ENCODE peak calls at places on chromosomes 12 and 14, in four cellular contexts. S, R, Q and W are unnamed samples.

GRCh38 chr14:54438703-54439102 is 2.5 kb downstream of the CNIH1 start:
- DNase-seq in S (no peak), R (no peak), Q (no peak), W (peak; percentile 64)

GRCh38 chr14:71956920-71957563 is 24.8 kb downstream of the RGS6 start:
- DNase-seq in S (no peak), R (no peak), Q (no peak), W (no peak)

GRCh38 chr12:94111290-94111689 is 37.1 kb upstream of the PLXNC1 start:
- DNase-seq in S (no peak), R (no peak), Q (no peak), W (no peak)

GRCh38 chr12:19035552-19035951 is 94.0 kb upstream of the PLEKHA5 start:
- DNase-seq in S (peak; percentile 61), R (no peak), Q (no peak), W (no peak)

GRCh38 chr12:94678396-94678795 is 28.0 kb upstream of the TMCC3 start:
- DNase-seq in S (no peak), R (no peak), Q (no peak), W (no peak)

GRCh38 chr14:56587701-56588100 is 8.1 kb downstream of the TMEM260 start:
- DNase-seq in S (no peak), R (no peak), Q (no peak), W (no peak)

GRCh38 chr12:20264608-20265114 is 103.7 kb upstream of the PDE3A start:
- DNase-seq in S (peak; percentile 6), R (peak; percentile 94), Q (peak; percentile 55), W (peak; percentile 66)

GRCh38 chr14:69346710-69347109 is 51.4 kb downstream of the ERH start:
- DNase-seq in S (no peak), R (peak; percentile 87), Q (peak; percentile 95), W (peak; percentile 77)

GRCh38 chr14:85856430-85856829 is 326.5 kb downstream of the FLRT2 start:
- DNase-seq in S (no peak), R (no peak), Q (no peak), W (peak; percentile 5)

GRCh38 chr14:67429651-67430205 is 17.8 kb upstream of the PLEK2 start:
- DNase-seq in S (no peak), R (no peak), Q (no peak), W (no peak)

GRCh38 chr12:532908-533565 is 73.3 kb downstream of the B4GALNT3 start:
- DNase-seq in S (peak; percentile 64), R (no peak), Q (no peak), W (no peak)

GRCh38 chr12:13727707-13728147 is 253.7 kb downstream of the GRIN2B start:
- DNase-seq in S (no peak), R (no peak), Q (no peak), W (peak; percentile 17)

GRCh38 chr12:87439990-87440827 is 589.0 kb downstream of the C12orf50 start:
- DNase-seq in S (peak; percentile 93), R (no peak), Q (no peak), W (peak; percentile 59)

GRCh38 chr12:42742691-42743090 is 153.1 kb upstream of the PRICKLE1 start:
- DNase-seq in S (no peak), R (no peak), Q (no peak), W (peak; percentile 72)

GRCh38 chr14:103741876-103742275 is 26.3 kb downstream of the ZFYVE21 start:
- DNase-seq in S (no peak), R (no peak), Q (no peak), W (no peak)

GRCh38 chr14:49986344-49987014 is 93.6 kb downstream of the ARF6 start:
- DNase-seq in S (peak; percentile 58), R (no peak), Q (no peak), W (no peak)

GRCh38 chr12:77231548-77231947 is 166.2 kb upstream of the E2F7 start:
- DNase-seq in S (peak; percentile 55), R (no peak), Q (no peak), W (no peak)

GRCh38 chr12:45849289-45849688 is 119.8 kb downstream of the ARID2 start:
- DNase-seq in S (peak; percentile 31), R (no peak), Q (no peak), W (no peak)

DNA sequence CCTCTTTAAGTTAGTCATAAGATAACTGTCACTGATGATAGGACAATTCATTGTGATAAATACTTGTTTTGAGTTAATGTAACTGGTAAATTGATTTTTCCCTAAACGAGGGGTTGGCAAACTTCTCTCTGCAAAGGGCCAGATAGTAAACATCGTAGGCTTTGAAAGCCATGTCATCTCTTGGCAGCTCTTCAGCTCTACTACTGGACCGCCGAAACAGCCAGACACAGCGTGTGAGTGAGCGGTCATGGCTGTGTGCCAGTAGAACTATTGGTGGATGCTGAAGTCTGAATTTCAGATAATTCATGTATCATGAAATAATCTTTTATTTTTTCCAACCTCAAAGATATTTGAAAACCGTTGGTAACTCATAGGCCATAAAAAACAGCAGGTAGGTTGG is 9.9 kb downstream of the PIWIL1 start:
- DNase-seq in S (no peak), R (no peak), Q (no peak), W (no peak)
- H4K5ac ChIP-seq in S (no peak overlapping the region), R (no peak overlapping the region), Q (no peak overlapping the region), W (no peak overlapping the region)

GRCh38 chr12:120247621-120248030 is 17.9 kb downstream of the PXN start:
- DNase-seq in S (peak; percentile 77), R (no peak), Q (no peak), W (no peak)

GRCh38 chr12:120242971-120243699 is 22.4 kb downstream of the PXN start:
- DNase-seq in S (no peak), R (no peak), Q (no peak), W (no peak)

GRCh38 chr12:120249266-120249874 is 16.2 kb downstream of the PXN start:
- DNase-seq in S (no peak), R (peak; percentile 31), Q (no peak), W (no peak)

GRCh38 chr12:120249875-120250795 is 15.4 kb downstream of the PXN start:
- DNase-seq in S (no peak), R (peak; percentile 28), Q (no peak), W (no peak)

GRCh38 chr12:120247183-120247582 is 18.3 kb downstream of the PXN start:
- DNase-seq in S (no peak), R (no peak), Q (no peak), W (no peak)
- H3K4me2 ChIP-seq in S (peak overlapping the region; percentile 43), R (no peak overlapping the region), Q (no peak overlapping the region), W (no peak overlapping the region)

GRCh38 chr12:126547905-126548304 is 1482.7 kb downstream of the AACS start:
- DNase-seq in S (no peak), R (no peak), Q (no peak), W (peak; percentile 61)

DNA sequence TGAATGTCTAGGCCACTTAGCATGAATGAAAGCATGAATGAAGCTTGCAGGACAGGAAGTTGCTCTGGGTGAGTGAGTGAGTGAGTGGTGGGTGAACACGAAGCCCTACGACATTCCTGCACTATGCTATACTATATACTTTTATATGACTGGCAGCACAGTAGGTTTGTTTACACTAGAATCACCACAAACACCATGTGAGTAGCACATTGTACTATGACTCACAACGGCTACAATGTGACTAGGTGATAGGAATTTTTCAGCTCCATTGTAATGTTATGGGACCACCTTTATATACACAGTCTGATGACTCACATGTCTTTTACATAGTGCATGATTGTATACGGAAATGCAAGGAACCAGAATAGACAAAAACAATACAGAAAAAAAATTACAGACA is 1480.2 kb downstream of the AACS start:
- DNase-seq in S (no peak), R (no peak), Q (no peak), W (no peak)
- H4K5ac ChIP-seq in S (no peak overlapping the region), R (no peak overlapping the region), Q (no peak overlapping the region), W (no peak overlapping the region)

DNA sequence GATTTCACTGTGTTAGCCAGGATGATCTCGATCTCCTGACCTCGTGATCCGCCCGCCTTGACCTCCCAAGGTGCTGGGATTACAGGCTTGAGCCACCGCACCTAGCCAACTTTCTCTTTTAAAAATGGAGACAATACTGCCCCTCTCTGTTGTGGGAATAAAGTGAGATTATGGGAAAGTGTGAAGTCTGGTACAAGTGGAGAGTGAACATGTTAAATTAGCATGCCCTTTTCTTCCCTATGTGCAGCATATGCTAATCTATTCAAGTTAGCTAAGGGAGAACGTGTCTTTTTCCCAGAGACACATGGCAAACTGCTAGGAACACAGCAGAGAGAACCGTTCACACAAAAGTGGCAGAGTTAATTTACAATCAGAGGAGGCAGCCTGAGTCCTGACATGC is 1.5 kb downstream of the COPS7A start:
- DNase-seq in S (no peak), R (no peak), Q (no peak), W (no peak)
- H3K4me2 ChIP-seq in S (no peak overlapping the region), R (no peak overlapping the region), Q (peak overlapping the region; percentile 79), W (no peak overlapping the region)

GRCh38 chr12:30740274-30740673 is 14.5 kb downstream of the CAPRIN2 start:
- DNase-seq in S (no peak), R (no peak), Q (no peak), W (no peak)
- H4K5ac ChIP-seq in S (no peak overlapping the region), R (no peak overlapping the region), Q (no peak overlapping the region), W (no peak overlapping the region)

GRCh38 chr12:49811961-49812401 is 16.2 kb downstream of the NCKAP5L start:
- DNase-seq in S (no peak), R (no peak), Q (no peak), W (no peak)
- H3K4me2 ChIP-seq in S (no peak overlapping the region), R (no peak overlapping the region), Q (no peak overlapping the region), W (no peak overlapping the region)

DNA sequence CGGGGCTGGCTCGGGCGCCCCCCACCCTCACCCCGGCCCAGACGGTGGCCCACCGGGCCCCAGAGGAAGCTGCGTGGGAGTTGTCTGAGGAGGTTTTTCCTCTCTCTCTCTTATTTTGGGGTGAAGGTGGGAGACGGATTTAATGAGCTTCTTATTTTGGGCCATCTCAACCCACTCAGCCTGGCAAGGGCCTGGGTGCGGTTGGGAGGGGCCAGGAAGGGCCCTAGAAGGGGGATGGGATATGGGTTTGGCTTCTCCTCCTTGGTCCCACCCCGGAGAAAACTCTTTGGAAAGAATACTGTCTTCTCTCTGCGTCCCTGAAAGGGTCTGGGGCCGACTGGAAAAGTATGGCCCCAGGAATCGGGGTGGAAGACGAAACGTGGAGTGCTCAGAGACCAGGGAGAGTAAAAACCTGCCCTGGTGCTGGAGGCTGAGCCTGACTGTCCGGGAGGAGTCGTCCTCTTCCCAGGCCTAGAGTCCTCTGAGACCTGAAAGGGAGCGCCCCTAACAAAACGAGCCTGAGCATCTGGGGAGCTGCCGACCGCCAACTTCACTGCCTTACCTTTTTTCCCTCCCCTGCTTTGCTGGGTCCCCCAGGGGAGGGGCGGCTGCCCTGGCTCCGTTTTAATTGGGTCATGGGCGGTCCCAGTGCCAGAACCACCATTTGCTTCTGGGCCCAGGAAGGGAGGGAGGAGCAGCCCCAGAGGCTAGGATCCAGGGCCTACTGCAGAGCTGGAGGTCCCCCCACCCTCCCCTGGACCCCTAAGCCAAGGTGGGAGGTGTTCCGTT is 1.6 kb downstream of the MMP14 start:
- DNase-seq in S (peak; percentile 33), R (no peak), Q (peak; percentile 61), W (peak; percentile 70)
- H4K5ac ChIP-seq in S (peak overlapping the region; percentile 81), R (no peak overlapping the region), Q (peak overlapping the region; percentile 73), W (no peak overlapping the region)

DNA sequence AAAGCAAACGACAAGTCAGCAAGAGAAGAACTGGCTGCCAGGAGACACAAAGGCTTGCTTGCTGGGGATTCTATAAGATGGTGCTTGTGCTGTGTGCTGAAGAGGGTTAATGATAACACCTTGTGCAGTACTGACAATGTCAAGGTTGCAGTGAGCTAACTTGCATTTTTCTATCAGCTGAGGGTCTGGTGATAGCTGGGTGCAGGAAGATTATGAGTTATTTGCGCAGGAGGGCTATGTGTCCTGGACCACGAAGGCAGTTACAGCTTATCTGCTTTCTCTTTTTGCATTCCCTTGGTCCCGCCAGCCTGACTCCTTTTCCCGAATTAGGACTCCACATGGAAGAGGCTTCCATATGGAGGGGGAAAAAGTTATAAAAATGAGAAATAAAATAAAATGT is 42.4 kb downstream of the R3HDM2 start:
- DNase-seq in S (no peak), R (no peak), Q (no peak), W (no peak)
- H3K4me2 ChIP-seq in S (no peak overlapping the region), R (no peak overlapping the region), Q (no peak overlapping the region), W (no peak overlapping the region)